ENCODE peak calls at places on chromosomes 2 and 18, in ten cellular contexts. One of them, this sample, is unnamed.

GRCh38 chr2:134436706-134437105 is 182.8 kb downstream of the MGAT5 start:
- DNase-seq in astrocyte: no peak
- DNase-seq in GM23338: no peak
- DNase-seq in pancreas: no peak
- DNase-seq in H9: no peak
- DNase-seq in psoas muscle: no peak
- DNase-seq in lower lobe of right lung: no peak
- DNase-seq in suprapubic skin: no peak
- DNase-seq in A673: no peak
- DNase-seq in dorsolateral prefrontal cortex: no peak
- DNase-seq in this sample: no peak

GRCh38 chr2:45776160-45776955 is 124.9 kb downstream of the PRKCE start:
- DNase-seq in astrocyte: peak
- DNase-seq in GM23338: no peak
- DNase-seq in pancreas: no peak
- DNase-seq in H9: no peak
- DNase-seq in psoas muscle: no peak
- DNase-seq in lower lobe of right lung: no peak
- DNase-seq in suprapubic skin: no peak
- DNase-seq in A673: no peak
- DNase-seq in dorsolateral prefrontal cortex: no peak
- DNase-seq in this sample: no peak

GRCh38 chr2:231674587-231675334 is 33.6 kb upstream of the PTMA start:
- DNase-seq in astrocyte: peak
- DNase-seq in GM23338: peak
- DNase-seq in pancreas: peak
- DNase-seq in H9: peak
- DNase-seq in psoas muscle: peak
- DNase-seq in lower lobe of right lung: peak
- DNase-seq in suprapubic skin: no peak
- DNase-seq in A673: peak
- DNase-seq in dorsolateral prefrontal cortex: peak
- DNase-seq in this sample: peak

GRCh38 chr2:204027105-204027504 is 90.5 kb downstream of the ICOS start:
- DNase-seq in astrocyte: peak
- DNase-seq in GM23338: no peak
- DNase-seq in pancreas: no peak
- DNase-seq in H9: no peak
- DNase-seq in psoas muscle: no peak
- DNase-seq in lower lobe of right lung: no peak
- DNase-seq in suprapubic skin: no peak
- DNase-seq in A673: peak
- DNase-seq in dorsolateral prefrontal cortex: no peak
- DNase-seq in this sample: peak

GRCh38 chr2:230881840-230882239 is 17.1 kb downstream of the ITM2C start:
- DNase-seq in astrocyte: no peak
- DNase-seq in GM23338: no peak
- DNase-seq in pancreas: no peak
- DNase-seq in H9: peak
- DNase-seq in psoas muscle: no peak
- DNase-seq in lower lobe of right lung: no peak
- DNase-seq in suprapubic skin: no peak
- DNase-seq in A673: no peak
- DNase-seq in dorsolateral prefrontal cortex: no peak
- DNase-seq in this sample: no peak

GRCh38 chr18:32669549-32670165 is 103.2 kb downstream of the KLHL14 start:
- DNase-seq in astrocyte: no peak
- DNase-seq in GM23338: peak
- DNase-seq in pancreas: no peak
- DNase-seq in H9: peak
- DNase-seq in psoas muscle: no peak
- DNase-seq in lower lobe of right lung: no peak
- DNase-seq in suprapubic skin: no peak
- DNase-seq in A673: peak
- DNase-seq in dorsolateral prefrontal cortex: no peak
- DNase-seq in this sample: no peak

GRCh38 chr2:182541268-182541667 is 114.4 kb upstream of the PDE1A start:
- DNase-seq in astrocyte: no peak
- DNase-seq in GM23338: no peak
- DNase-seq in pancreas: no peak
- DNase-seq in H9: no peak
- DNase-seq in psoas muscle: no peak
- DNase-seq in lower lobe of right lung: no peak
- DNase-seq in suprapubic skin: no peak
- DNase-seq in A673: no peak
- DNase-seq in dorsolateral prefrontal cortex: no peak
- DNase-seq in this sample: no peak

GRCh38 chr2:108895188-108895587 is 93.8 kb downstream of the EDAR start:
- DNase-seq in astrocyte: no peak
- DNase-seq in GM23338: no peak
- DNase-seq in pancreas: no peak
- DNase-seq in H9: no peak
- DNase-seq in psoas muscle: no peak
- DNase-seq in lower lobe of right lung: no peak
- DNase-seq in suprapubic skin: no peak
- DNase-seq in A673: no peak
- DNase-seq in dorsolateral prefrontal cortex: no peak
- DNase-seq in this sample: no peak

GRCh38 chr18:50928551-50928950 is 39.3 kb upstream of the ELAC1 start:
- DNase-seq in astrocyte: peak
- DNase-seq in GM23338: no peak
- DNase-seq in pancreas: no peak
- DNase-seq in H9: no peak
- DNase-seq in psoas muscle: no peak
- DNase-seq in lower lobe of right lung: no peak
- DNase-seq in suprapubic skin: no peak
- DNase-seq in A673: no peak
- DNase-seq in dorsolateral prefrontal cortex: no peak
- DNase-seq in this sample: no peak

GRCh38 chr2:146124741-146125140 is 1604.8 kb upstream of the ZEB2 start:
- DNase-seq in astrocyte: peak
- DNase-seq in GM23338: no peak
- DNase-seq in pancreas: no peak
- DNase-seq in H9: no peak
- DNase-seq in psoas muscle: no peak
- DNase-seq in lower lobe of right lung: no peak
- DNase-seq in suprapubic skin: no peak
- DNase-seq in A673: peak
- DNase-seq in dorsolateral prefrontal cortex: no peak
- DNase-seq in this sample: no peak

GRCh38 chr18:62621546-62621945 is 93.8 kb upstream of the PHLPP1 start:
- DNase-seq in astrocyte: peak
- DNase-seq in GM23338: no peak
- DNase-seq in pancreas: no peak
- DNase-seq in H9: no peak
- DNase-seq in psoas muscle: peak
- DNase-seq in lower lobe of right lung: no peak
- DNase-seq in suprapubic skin: peak
- DNase-seq in A673: no peak
- DNase-seq in dorsolateral prefrontal cortex: no peak
- DNase-seq in this sample: no peak

GRCh38 chr18:33605250-33605649 is 27.2 kb downstream of the ASXL3 start:
- DNase-seq in astrocyte: no peak
- DNase-seq in GM23338: no peak
- DNase-seq in pancreas: no peak
- DNase-seq in H9: no peak
- DNase-seq in psoas muscle: no peak
- DNase-seq in lower lobe of right lung: no peak
- DNase-seq in suprapubic skin: no peak
- DNase-seq in A673: peak
- DNase-seq in dorsolateral prefrontal cortex: no peak
- DNase-seq in this sample: no peak

GRCh38 chr2:105194022-105194681 is 47.4 kb upstream of the GPR45 start:
- DNase-seq in astrocyte: peak
- DNase-seq in GM23338: no peak
- DNase-seq in pancreas: no peak
- DNase-seq in H9: no peak
- DNase-seq in psoas muscle: no peak
- DNase-seq in lower lobe of right lung: no peak
- DNase-seq in suprapubic skin: no peak
- DNase-seq in A673: no peak
- DNase-seq in dorsolateral prefrontal cortex: no peak
- DNase-seq in this sample: no peak

DNA sequence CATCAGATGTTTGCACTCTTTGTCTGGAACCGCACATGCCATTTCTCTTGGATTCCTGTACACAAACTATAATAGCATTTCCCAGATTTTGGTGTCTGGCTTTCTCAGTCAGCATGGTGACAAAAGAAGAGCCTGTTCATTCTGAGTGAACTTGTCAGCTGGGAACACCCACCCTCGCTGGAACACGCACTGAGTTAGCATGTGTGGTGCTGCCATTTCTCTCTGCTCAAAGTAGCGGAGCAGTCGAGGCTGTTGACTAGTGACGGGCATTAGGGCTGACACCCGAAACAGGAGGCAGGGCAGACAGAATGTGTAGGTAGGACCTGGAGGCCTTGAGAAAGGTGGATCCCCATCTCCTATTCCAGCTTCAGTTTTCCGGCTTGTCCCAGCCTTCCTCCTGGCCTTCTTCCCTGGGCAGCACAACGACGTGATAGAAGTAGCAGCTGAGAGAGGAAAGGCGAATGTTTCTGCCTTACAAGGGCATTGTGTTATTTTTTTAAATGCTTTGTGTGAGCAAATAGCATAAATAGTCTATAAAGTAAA is 272.4 kb downstream of the NEDD4L start:
- DNase-seq in astrocyte: no peak
- DNase-seq in GM23338: no peak
- DNase-seq in pancreas: no peak
- DNase-seq in H9: no peak
- DNase-seq in psoas muscle: no peak
- DNase-seq in lower lobe of right lung: no peak
- DNase-seq in suprapubic skin: no peak
- DNase-seq in A673: no peak
- DNase-seq in dorsolateral prefrontal cortex: no peak
- DNase-seq in this sample: no peak
- H3K27ac ChIP-seq in astrocyte: no peak
- H3K27ac ChIP-seq in GM23338: peak
- H3K27ac ChIP-seq in pancreas: peak
- H3K27ac ChIP-seq in H9: no peak
- H3K27ac ChIP-seq in psoas muscle: peak
- H3K27ac ChIP-seq in lower lobe of right lung: peak
- H3K27ac ChIP-seq in suprapubic skin: peak
- H3K27ac ChIP-seq in A673: no peak
- H3K27ac ChIP-seq in dorsolateral prefrontal cortex: peak
- H3K27ac ChIP-seq in this sample: peak

DNA sequence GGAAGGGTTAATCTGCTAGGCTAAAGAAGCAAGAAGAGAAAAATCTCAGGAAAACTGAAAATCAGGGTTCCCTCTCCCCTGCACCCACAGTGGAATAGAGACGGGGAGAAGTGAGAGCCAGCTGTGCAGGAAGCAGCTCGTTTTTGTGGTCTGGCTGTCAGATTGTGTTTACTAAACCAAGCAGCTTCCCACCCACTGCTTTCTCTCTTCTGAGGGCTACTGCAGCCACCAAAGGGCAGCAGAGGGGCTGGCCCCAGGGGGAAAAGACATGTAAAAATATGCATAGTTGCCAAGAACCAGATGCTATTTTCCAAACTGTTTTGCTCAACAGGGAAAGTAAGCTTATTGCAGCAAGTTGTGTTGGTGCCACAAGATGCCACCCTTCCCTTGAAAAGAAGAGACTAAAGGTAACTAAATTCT is 72.6 kb upstream of the THUMPD2 start:
- DNase-seq in astrocyte: peak
- DNase-seq in GM23338: peak
- DNase-seq in pancreas: no peak
- DNase-seq in H9: peak
- DNase-seq in psoas muscle: no peak
- DNase-seq in lower lobe of right lung: no peak
- DNase-seq in suprapubic skin: no peak
- DNase-seq in A673: peak
- DNase-seq in dorsolateral prefrontal cortex: no peak
- DNase-seq in this sample: no peak
- TF ChIP-seq CTCF in astrocyte: no peak
- TF ChIP-seq CTCF in GM23338: peak
- TF ChIP-seq CTCF in pancreas: no peak
- TF ChIP-seq CTCF in H9: peak
- TF ChIP-seq CTCF in psoas muscle: no peak
- TF ChIP-seq CTCF in lower lobe of right lung: no peak
- TF ChIP-seq CTCF in suprapubic skin: no peak
- TF ChIP-seq CTCF in A673: peak
- TF ChIP-seq CTCF in dorsolateral prefrontal cortex: no peak
- TF ChIP-seq CTCF in this sample: no peak

GRCh38 chr18:35808796-35809195 is 163.7 kb upstream of the RMP24 start:
- DNase-seq in astrocyte: no peak
- DNase-seq in GM23338: no peak
- DNase-seq in pancreas: no peak
- DNase-seq in H9: no peak
- DNase-seq in psoas muscle: no peak
- DNase-seq in lower lobe of right lung: no peak
- DNase-seq in suprapubic skin: no peak
- DNase-seq in A673: no peak
- DNase-seq in dorsolateral prefrontal cortex: no peak
- DNase-seq in this sample: no peak

GRCh38 chr18:35810505-35810904 is 162.0 kb upstream of the RMP24 start:
- DNase-seq in astrocyte: no peak
- DNase-seq in GM23338: no peak
- DNase-seq in pancreas: no peak
- DNase-seq in H9: no peak
- DNase-seq in psoas muscle: no peak
- DNase-seq in lower lobe of right lung: no peak
- DNase-seq in suprapubic skin: no peak
- DNase-seq in A673: no peak
- DNase-seq in dorsolateral prefrontal cortex: no peak
- DNase-seq in this sample: no peak

GRCh38 chr18:35811896-35812295 is 160.6 kb upstream of the RMP24 start:
- DNase-seq in astrocyte: peak
- DNase-seq in GM23338: no peak
- DNase-seq in pancreas: no peak
- DNase-seq in H9: no peak
- DNase-seq in psoas muscle: no peak
- DNase-seq in lower lobe of right lung: no peak
- DNase-seq in suprapubic skin: no peak
- DNase-seq in A673: no peak
- DNase-seq in dorsolateral prefrontal cortex: no peak
- DNase-seq in this sample: peak

GRCh38 chr18:35804377-35804776 is 168.1 kb upstream of the RMP24 start:
- DNase-seq in astrocyte: no peak
- DNase-seq in GM23338: no peak
- DNase-seq in pancreas: no peak
- DNase-seq in H9: no peak
- DNase-seq in psoas muscle: no peak
- DNase-seq in lower lobe of right lung: no peak
- DNase-seq in suprapubic skin: no peak
- DNase-seq in A673: no peak
- DNase-seq in dorsolateral prefrontal cortex: no peak
- DNase-seq in this sample: no peak

GRCh38 chr18:35807942-35808341 is 164.5 kb upstream of the RMP24 start:
- DNase-seq in astrocyte: no peak
- DNase-seq in GM23338: no peak
- DNase-seq in pancreas: no peak
- DNase-seq in H9: no peak
- DNase-seq in psoas muscle: no peak
- DNase-seq in lower lobe of right lung: no peak
- DNase-seq in suprapubic skin: no peak
- DNase-seq in A673: no peak
- DNase-seq in dorsolateral prefrontal cortex: no peak
- DNase-seq in this sample: no peak
- H3K27ac ChIP-seq in astrocyte: no peak
- H3K27ac ChIP-seq in GM23338: no peak
- H3K27ac ChIP-seq in pancreas: no peak
- H3K27ac ChIP-seq in H9: no peak
- H3K27ac ChIP-seq in psoas muscle: no peak
- H3K27ac ChIP-seq in lower lobe of right lung: no peak
- H3K27ac ChIP-seq in suprapubic skin: no peak
- H3K27ac ChIP-seq in A673: no peak
- H3K27ac ChIP-seq in dorsolateral prefrontal cortex: no peak
- H3K27ac ChIP-seq in this sample: no peak

GRCh38 chr2:42077343-42077742 is 29.5 kb downstream of the PKDCC start:
- DNase-seq in astrocyte: no peak
- DNase-seq in GM23338: no peak
- DNase-seq in pancreas: no peak
- DNase-seq in H9: no peak
- DNase-seq in psoas muscle: no peak
- DNase-seq in lower lobe of right lung: no peak
- DNase-seq in suprapubic skin: no peak
- DNase-seq in A673: peak
- DNase-seq in dorsolateral prefrontal cortex: no peak
- DNase-seq in this sample: no peak
- TF ChIP-seq CTCF in astrocyte: no peak
- TF ChIP-seq CTCF in GM23338: peak
- TF ChIP-seq CTCF in pancreas: no peak
- TF ChIP-seq CTCF in H9: peak
- TF ChIP-seq CTCF in psoas muscle: peak
- TF ChIP-seq CTCF in lower lobe of right lung: no peak
- TF ChIP-seq CTCF in suprapubic skin: no peak
- TF ChIP-seq CTCF in A673: peak
- TF ChIP-seq CTCF in dorsolateral prefrontal cortex: no peak
- TF ChIP-seq CTCF in this sample: no peak